ENCODE peak calls at places on chromosome 12, in five cellular contexts. D is left lung, M is transverse colon, L is brain microvascular endothelial cell, P is caudate nucleus. V is an unnamed sample.

GRCh38 chr12:120437735-120438494 is at the start of gene COX6A1:
- DNase-seq in D (peak), P (peak), L (peak), M (peak), V (peak)

GRCh38 chr12:11730299-11731041 is 81.0 kb downstream of the ETV6 start:
- DNase-seq in M (peak), D (no peak), P (no peak), L (no peak), V (no peak)

GRCh38 chr12:113161415-113162016 is 12.0 kb downstream of the CFAP73 start:
- DNase-seq in L (no peak), D (no peak), M (no peak), P (peak), V (no peak)

GRCh38 chr12:52278530-52278929 is 4.1 kb downstream of the KRT86 start:
- DNase-seq in L (no peak), M (no peak), D (no peak), P (no peak), V (no peak)

GRCh38 chr12:3487027-3487426 is 4.0 kb upstream of the PRMT8 start:
- DNase-seq in L (no peak), M (no peak), D (no peak), P (no peak), V (no peak)

GRCh38 chr12:74780458-74781241 is 243.0 kb downstream of the ATXN7L3B start:
- DNase-seq in L (peak), M (no peak), P (no peak), D (peak), V (no peak)

GRCh38 chr12:115709410-115710065 is 568.0 kb downstream of the MED13L start:
- DNase-seq in M (peak), L (no peak), D (no peak), P (no peak), V (no peak)

GRCh38 chr12:120350576-120351350 is 18.2 kb downstream of the MSI1 start:
- DNase-seq in D (peak), P (no peak), L (no peak), M (no peak), V (peak)

GRCh38 chr12:75818863-75819262 is 212.7 kb downstream of the PHLDA1 start:
- DNase-seq in M (no peak), L (no peak), D (no peak), P (no peak), V (no peak)

GRCh38 chr12:67925551-67925950 is 63.7 kb upstream of the IFNG-AS1 start:
- DNase-seq in L (no peak), P (no peak), M (no peak), D (no peak), V (no peak)

GRCh38 chr12:32390572-32391219 is 8.7 kb upstream of the FGD4 start:
- DNase-seq in M (peak), P (no peak), D (peak), L (peak), V (peak)

GRCh38 chr12:530308-530707 is 70.6 kb downstream of the B4GALNT3 start:
- DNase-seq in M (no peak), L (no peak), D (no peak), P (no peak), V (no peak)

GRCh38 chr12:51863921-51864700 is 15.6 kb upstream of the FIGNL2 start:
- DNase-seq in M (no peak), L (no peak), D (peak), P (no peak), V (peak)

DNA sequence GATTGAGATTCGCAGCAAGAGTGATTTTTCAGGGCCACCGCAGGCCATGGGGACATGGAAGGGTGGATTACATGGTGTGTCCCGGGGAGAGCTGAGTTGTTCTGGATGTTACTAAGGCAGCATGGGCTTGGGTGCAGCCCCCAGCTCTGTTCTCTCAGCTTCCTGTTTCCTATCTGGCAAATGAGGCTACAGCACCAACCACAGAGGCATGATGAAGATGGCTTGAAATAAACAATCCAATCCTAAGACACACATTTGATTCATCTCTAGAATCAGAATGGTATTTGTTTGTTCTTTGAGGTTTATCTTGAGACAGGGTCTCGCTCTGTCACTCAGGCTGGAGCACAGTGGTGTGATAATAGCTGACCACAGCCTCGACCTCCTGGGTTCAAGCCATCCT is 21.6 kb downstream of the GLTP start:
- DNase-seq in L (no peak), P (no peak), M (no peak), D (no peak), V (no peak)
- H3K27ac ChIP-seq in L (no peak), P (no peak), M (no peak), D (no peak), V (peak)

DNA sequence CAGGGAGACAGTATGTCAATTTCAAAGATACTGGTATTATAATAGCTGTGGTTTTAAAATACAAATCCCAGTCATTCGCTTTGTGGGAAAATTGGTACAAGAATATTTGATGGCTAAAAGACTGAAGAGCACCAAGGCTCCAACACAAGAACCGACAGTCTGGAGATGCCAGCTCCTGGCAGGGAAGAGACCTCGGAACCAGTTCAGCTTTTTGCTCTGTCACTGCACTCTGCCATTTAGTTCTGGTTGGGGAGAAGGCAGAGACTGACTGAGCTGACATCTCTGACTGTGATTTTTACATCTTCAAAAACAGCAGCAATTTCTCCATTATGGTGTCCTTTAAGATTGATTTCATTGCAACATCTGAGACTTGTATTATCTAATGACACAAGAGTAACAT is 61.9 kb downstream of the ST8SIA1 start:
- DNase-seq in M (no peak), P (no peak), L (no peak), D (no peak), V (no peak)
- H3K27ac ChIP-seq in M (no peak), P (no peak), L (no peak), D (no peak), V (no peak)

GRCh38 chr12:106228320-106228710 is 19.5 kb downstream of the CKAP4 start:
- DNase-seq in P (no peak), M (no peak), L (no peak), D (no peak), V (no peak)
- H3K27ac ChIP-seq in P (no peak), M (no peak), L (no peak), D (no peak), V (no peak)

GRCh38 chr12:124395986-124396385 is 101.1 kb downstream of the RFLNA start:
- DNase-seq in M (peak), P (no peak), L (no peak), D (no peak), V (no peak)

GRCh38 chr12:124397807-124398577 is 103.1 kb downstream of the RFLNA start:
- DNase-seq in M (peak), P (no peak), L (no peak), D (no peak), V (no peak)

GRCh38 chr12:124398578-124399227 is 103.8 kb downstream of the RFLNA start:
- DNase-seq in D (no peak), M (peak), P (no peak), L (no peak), V (no peak)

GRCh38 chr12:124396544-124397398 is 101.9 kb downstream of the RFLNA start:
- DNase-seq in P (no peak), L (no peak), M (peak), D (no peak), V (peak)

GRCh38 chr12:124397399-124397679 is 102.4 kb downstream of the RFLNA start:
- DNase-seq in M (no peak), L (no peak), D (no peak), P (no peak), V (no peak)
- H3K27ac ChIP-seq in M (peak), L (no peak), D (no peak), P (peak), V (peak)

DNA sequence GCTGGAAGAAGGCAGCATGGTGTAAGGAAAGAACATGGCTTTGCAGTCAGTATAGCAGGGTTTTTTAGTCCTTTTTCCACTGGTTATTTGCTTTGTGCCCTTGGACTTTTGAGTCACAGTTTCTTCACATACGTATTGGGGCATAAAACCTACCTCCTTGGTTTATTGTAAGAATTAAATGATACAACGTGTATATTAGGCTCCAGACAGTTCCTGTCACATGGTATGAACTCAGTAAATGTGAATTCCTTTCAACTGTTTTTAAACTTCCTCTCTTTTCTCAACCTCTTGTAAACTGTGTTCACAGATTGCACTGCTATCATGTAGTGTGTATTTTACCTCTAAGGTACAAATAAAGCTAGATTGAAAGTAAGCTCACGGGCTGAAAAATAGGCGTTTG is 29.5 kb downstream of the MSRB3 start:
- DNase-seq in P (no peak), M (no peak), D (no peak), L (no peak), V (no peak)
- H3K27ac ChIP-seq in P (no peak), M (no peak), D (no peak), L (peak), V (no peak)

V was measured in substantia nigra.